ENCODE peak calls at places on chromosomes 16 and 17, in five cellular contexts. A is IMR-90, C is mesenchymal stem cell, M is H1, J is neuronal stem cell. G is an unnamed sample.

GRCh38 chr17:3535253-3535995 is 22.2 kb downstream of the TRPV3 start:
- DNase-seq in A (peak), C (peak), M (peak), J (peak), G (peak)

GRCh38 chr16:53433930-53434435 is 288 bp upstream of the RBL2 start:
- DNase-seq in A (peak), C (peak), M (no peak), J (no peak), G (peak)

GRCh38 chr17:53032861-53033271 is 789.9 kb upstream of the KIF2B start:
- DNase-seq in A (peak), C (peak), M (peak), J (peak), G (peak)

GRCh38 chr17:14515015-14515414 is 214.1 kb downstream of the HS3ST3B1 start:
- DNase-seq in A (no peak), C (peak), M (no peak), J (no peak), G (no peak)

GRCh38 chr16:13921328-13921727 is 1.4 kb downstream of the ERCC4 start:
- DNase-seq in A (no peak), C (no peak), M (no peak), J (no peak), G (no peak)

GRCh38 chr16:89890200-89890599 is 16.8 kb downstream of the TCF25 start:
- DNase-seq in A (no peak), C (no peak), M (no peak), J (no peak), G (no peak)

GRCh38 chr17:250487-251300 is 69.2 kb upstream of the DOC2B start:
- DNase-seq in A (no peak), C (no peak), M (no peak), J (no peak), G (no peak)

GRCh38 chr17:40348562-40349476 is 15.7 kb downstream of the GJD3 start:
- DNase-seq in A (no peak), C (no peak), M (no peak), J (no peak), G (no peak)

GRCh38 chr17:48571826-48572417 is 6.2 kb downstream of the HOXB4 start:
- DNase-seq in A (no peak), C (peak), M (no peak), J (no peak), G (no peak)
- H2AK5ac ChIP-seq in A (peak), C (no peak), M (no peak), J (no peak), G (no peak)

DNA sequence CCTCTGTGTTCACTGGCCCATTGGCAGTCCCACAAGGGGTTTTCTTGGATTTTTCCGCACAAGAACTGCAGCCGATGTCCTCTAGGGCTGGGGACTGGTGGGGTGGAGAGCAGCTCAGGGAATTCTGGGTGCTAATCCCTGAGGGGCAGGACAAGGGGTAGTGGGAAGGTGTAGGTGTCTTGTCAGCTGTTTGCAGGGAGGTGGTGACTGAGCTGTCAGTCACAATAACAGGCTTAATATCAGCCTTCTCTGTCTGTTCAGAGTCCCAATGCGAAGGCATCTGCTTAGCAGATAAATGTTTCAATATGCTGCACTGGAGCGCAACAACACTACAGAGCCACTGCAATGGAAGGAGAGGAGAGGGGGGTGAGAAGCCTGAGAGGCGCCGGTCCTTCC is 10.1 kb upstream of the DHRS13 start:
- DNase-seq in A (no peak), C (no peak), M (no peak), J (no peak), G (no peak)
- H3K4me3 ChIP-seq in A (no peak), C (no peak), M (no peak), J (no peak), G (no peak)

GRCh38 chr16:57818377-57819055 is 16.2 kb upstream of the KIFC3 start:
- DNase-seq in A (no peak), C (no peak), M (no peak), J (no peak), G (no peak)

GRCh38 chr16:57813466-57813865 is 11.2 kb upstream of the KIFC3 start:
- DNase-seq in A (no peak), C (no peak), M (no peak), J (no peak), G (no peak)

GRCh38 chr16:57817680-57818079 is 15.4 kb upstream of the KIFC3 start:
- DNase-seq in A (no peak), C (no peak), M (no peak), J (no peak), G (no peak)

GRCh38 chr16:57814896-57815295 is 12.6 kb upstream of the KIFC3 start:
- DNase-seq in A (no peak), C (no peak), M (no peak), J (no peak), G (no peak)

GRCh38 chr16:57815987-57816745 is 13.9 kb upstream of the KIFC3 start:
- DNase-seq in A (peak), C (peak), M (no peak), J (no peak), G (peak)
- H2AK5ac ChIP-seq in A (peak), C (peak), M (no peak), J (no peak), G (no peak)

GRCh38 chr16:11774065-11774626 is 22.9 kb downstream of the ZC3H7A start:
- DNase-seq in A (no peak), C (no peak), M (no peak), J (no peak), G (no peak)

DNA sequence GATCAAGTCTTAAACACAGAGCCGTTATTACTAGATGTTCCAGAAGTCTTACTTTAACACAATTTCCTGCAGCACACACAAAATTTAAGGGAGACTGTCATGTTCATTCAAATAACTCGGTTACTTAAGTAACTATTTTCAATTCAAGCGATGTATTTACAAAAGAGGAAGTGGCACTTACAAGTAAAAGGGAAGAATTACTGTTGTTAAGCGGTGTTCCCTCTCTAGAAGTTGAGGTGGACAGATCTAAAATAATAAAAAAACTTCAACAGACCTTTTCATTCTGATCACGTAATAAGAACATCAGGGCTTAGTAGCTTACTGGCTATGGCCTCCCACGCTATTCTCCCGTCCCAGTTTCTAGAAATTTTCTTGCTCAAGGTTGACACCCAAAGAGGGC is 26.2 kb upstream of the TXNDC11 start:
- DNase-seq in A (no peak), C (no peak), M (no peak), J (no peak), G (no peak)
- H3K4me3 ChIP-seq in A (no peak), C (no peak), M (no peak), J (no peak), G (no peak)

GRCh38 chr16:69522041-69522578 is 43.7 kb upstream of the NFAT5 start:
- DNase-seq in A (no peak), C (no peak), M (no peak), J (no peak), G (no peak)
- H2AK5ac ChIP-seq in A (peak), C (peak), M (no peak), J (no peak), G (no peak)

G was measured in mesendoderm.